ENCODE peak calls at places on chromosomes 13 and 19, in eight cellular contexts. One of them, this sample, is unnamed.

GRCh38 chr19:45767410-45767880 is 1.6 kb downstream of the SIX5 start:
- DNase-seq in tibial nerve: peak; percentile 81
- DNase-seq in MM.1S: no peak
- DNase-seq in substantia nigra: no peak
- DNase-seq in suprapubic skin: peak; percentile 93
- DNase-seq in left ventricle myocardium inferior: peak; percentile 81
- DNase-seq in brain microvascular endothelial cell: peak; percentile 79
- DNase-seq in cardiac muscle cell: peak; percentile 95
- DNase-seq in this sample: no peak

GRCh38 chr13:39263531-39263930 is 225.3 kb downstream of the NHLRC3 start:
- DNase-seq in cardiac muscle cell: no peak
- DNase-seq in substantia nigra: no peak
- DNase-seq in left ventricle myocardium inferior: no peak
- DNase-seq in suprapubic skin: no peak
- DNase-seq in brain microvascular endothelial cell: no peak
- DNase-seq in MM.1S: no peak
- DNase-seq in tibial nerve: no peak
- DNase-seq in this sample: no peak

GRCh38 chr13:74487091-74487722 is 353.0 kb upstream of the KLF12 start:
- DNase-seq in brain microvascular endothelial cell: no peak
- DNase-seq in MM.1S: no peak
- DNase-seq in suprapubic skin: no peak
- DNase-seq in substantia nigra: no peak
- DNase-seq in tibial nerve: no peak
- DNase-seq in left ventricle myocardium inferior: no peak
- DNase-seq in cardiac muscle cell: no peak
- DNase-seq in this sample: no peak

GRCh38 chr19:3632739-3633558 is 6.4 kb upstream of the CACTIN start:
- DNase-seq in left ventricle myocardium inferior: no peak
- DNase-seq in brain microvascular endothelial cell: no peak
- DNase-seq in MM.1S: no peak
- DNase-seq in tibial nerve: no peak
- DNase-seq in suprapubic skin: no peak
- DNase-seq in cardiac muscle cell: no peak
- DNase-seq in substantia nigra: no peak
- DNase-seq in this sample: no peak

GRCh38 chr19:49658139-49658517 is 7.5 kb downstream of the IRF3 start:
- DNase-seq in tibial nerve: no peak
- DNase-seq in brain microvascular endothelial cell: no peak
- DNase-seq in suprapubic skin: no peak
- DNase-seq in left ventricle myocardium inferior: no peak
- DNase-seq in MM.1S: no peak
- DNase-seq in cardiac muscle cell: no peak
- DNase-seq in substantia nigra: no peak
- DNase-seq in this sample: no peak

GRCh38 chr13:113120300-113121182 is 2.1 kb upstream of the F10 start:
- DNase-seq in MM.1S: no peak
- DNase-seq in cardiac muscle cell: no peak
- DNase-seq in left ventricle myocardium inferior: no peak
- DNase-seq in substantia nigra: no peak
- DNase-seq in tibial nerve: no peak
- DNase-seq in suprapubic skin: peak; percentile 63
- DNase-seq in brain microvascular endothelial cell: no peak
- DNase-seq in this sample: no peak

GRCh38 chr13:111166882-111167281 is 51.8 kb downstream of the ARHGEF7 start:
- DNase-seq in cardiac muscle cell: no peak
- DNase-seq in substantia nigra: no peak
- DNase-seq in brain microvascular endothelial cell: no peak
- DNase-seq in suprapubic skin: no peak
- DNase-seq in tibial nerve: no peak
- DNase-seq in left ventricle myocardium inferior: no peak
- DNase-seq in MM.1S: no peak
- DNase-seq in this sample: no peak

GRCh38 chr19:480016-480855 is 16.1 kb upstream of the MADCAM1 start:
- DNase-seq in MM.1S: no peak
- DNase-seq in cardiac muscle cell: peak; percentile 84
- DNase-seq in tibial nerve: peak; percentile 62
- DNase-seq in suprapubic skin: no peak
- DNase-seq in left ventricle myocardium inferior: peak; percentile 88
- DNase-seq in substantia nigra: peak; percentile 64
- DNase-seq in brain microvascular endothelial cell: peak; percentile 58
- DNase-seq in this sample: no peak

GRCh38 chr13:52085416-52085815 is 43.5 kb downstream of the NEK5 start:
- DNase-seq in cardiac muscle cell: no peak
- DNase-seq in suprapubic skin: no peak
- DNase-seq in tibial nerve: no peak
- DNase-seq in brain microvascular endothelial cell: peak; percentile 39
- DNase-seq in MM.1S: no peak
- DNase-seq in left ventricle myocardium inferior: no peak
- DNase-seq in substantia nigra: no peak
- DNase-seq in this sample: no peak

GRCh38 chr19:43430976-43431375 is 16.3 kb downstream of the TEX101 start:
- DNase-seq in left ventricle myocardium inferior: no peak
- DNase-seq in tibial nerve: no peak
- DNase-seq in cardiac muscle cell: no peak
- DNase-seq in suprapubic skin: no peak
- DNase-seq in substantia nigra: no peak
- DNase-seq in MM.1S: no peak
- DNase-seq in brain microvascular endothelial cell: no peak
- DNase-seq in this sample: no peak

DNA sequence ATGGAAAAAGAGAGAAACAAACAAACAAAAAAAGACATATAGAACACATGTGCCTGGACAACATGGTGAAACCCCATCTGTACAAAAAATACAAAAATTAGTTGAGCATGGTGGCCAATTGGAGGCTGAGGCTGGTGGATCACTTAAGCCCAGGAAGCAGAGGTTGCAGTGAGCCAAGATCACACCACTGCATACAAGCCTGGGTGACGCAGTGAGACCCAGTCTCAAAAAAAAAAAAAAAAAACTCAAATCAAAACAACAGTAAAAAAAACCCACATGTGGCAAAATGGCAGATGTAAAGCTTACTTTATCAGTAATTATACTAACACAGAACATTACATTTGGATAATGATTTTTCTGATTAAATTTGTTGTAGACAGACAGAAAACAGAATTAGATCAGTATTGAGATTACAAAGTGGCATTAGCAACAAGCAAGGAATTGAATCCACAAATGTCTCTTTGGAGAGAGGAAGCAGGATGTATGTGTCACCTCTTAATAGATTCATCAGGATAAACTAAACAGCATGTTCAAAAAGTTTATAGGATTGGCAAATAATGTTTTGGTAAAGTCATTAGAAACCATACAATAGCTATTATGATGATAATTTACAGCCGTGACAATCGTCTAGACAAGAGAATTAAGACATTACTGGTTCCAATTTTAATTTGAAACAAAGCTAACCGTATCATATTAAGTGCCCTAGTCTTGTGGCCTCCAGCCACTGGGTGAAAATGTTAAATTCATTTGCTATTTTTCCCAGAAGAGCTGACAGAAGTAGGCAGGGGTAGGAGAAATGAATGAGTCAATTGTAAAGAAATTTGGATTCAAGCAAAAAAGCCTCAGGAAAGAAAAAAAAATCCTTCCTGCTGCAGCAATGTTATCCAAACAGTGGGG is 206.0 kb downstream of the FGF14 start:
- DNase-seq in left ventricle myocardium inferior: no peak
- DNase-seq in suprapubic skin: no peak
- DNase-seq in brain microvascular endothelial cell: no peak
- DNase-seq in substantia nigra: no peak
- DNase-seq in tibial nerve: no peak
- DNase-seq in cardiac muscle cell: no peak
- DNase-seq in MM.1S: no peak
- DNase-seq in this sample: no peak
- H3K27ac ChIP-seq in left ventricle myocardium inferior: no peak overlapping the region
- H3K27ac ChIP-seq in suprapubic skin: no peak overlapping the region
- H3K27ac ChIP-seq in brain microvascular endothelial cell: no peak overlapping the region
- H3K27ac ChIP-seq in substantia nigra: no peak overlapping the region
- H3K27ac ChIP-seq in tibial nerve: no peak overlapping the region
- H3K27ac ChIP-seq in cardiac muscle cell: no peak overlapping the region
- H3K27ac ChIP-seq in MM.1S: no peak overlapping the region
- H3K27ac ChIP-seq in this sample: no peak overlapping the region

GRCh38 chr19:5948697-5949564 is 29.0 kb downstream of the RANBP3 start:
- DNase-seq in cardiac muscle cell: no peak
- DNase-seq in left ventricle myocardium inferior: no peak
- DNase-seq in substantia nigra: no peak
- DNase-seq in MM.1S: no peak
- DNase-seq in suprapubic skin: no peak
- DNase-seq in tibial nerve: no peak
- DNase-seq in brain microvascular endothelial cell: no peak
- DNase-seq in this sample: no peak

GRCh38 chr19:5947435-5947834 is 30.5 kb downstream of the RANBP3 start:
- DNase-seq in cardiac muscle cell: no peak
- DNase-seq in MM.1S: no peak
- DNase-seq in suprapubic skin: no peak
- DNase-seq in tibial nerve: peak; percentile 44
- DNase-seq in left ventricle myocardium inferior: peak; percentile 68
- DNase-seq in brain microvascular endothelial cell: peak; percentile 57
- DNase-seq in substantia nigra: peak; percentile 59
- DNase-seq in this sample: no peak

GRCh38 chr19:5950744-5951143 is 27.2 kb downstream of the RANBP3 start:
- DNase-seq in cardiac muscle cell: no peak
- DNase-seq in brain microvascular endothelial cell: no peak
- DNase-seq in tibial nerve: no peak
- DNase-seq in MM.1S: no peak
- DNase-seq in left ventricle myocardium inferior: no peak
- DNase-seq in substantia nigra: no peak
- DNase-seq in suprapubic skin: no peak
- DNase-seq in this sample: peak; percentile 34

GRCh38 chr19:5951338-5951861 is 26.5 kb downstream of the RANBP3 start:
- DNase-seq in cardiac muscle cell: no peak
- DNase-seq in MM.1S: no peak
- DNase-seq in substantia nigra: peak; percentile 36
- DNase-seq in suprapubic skin: no peak
- DNase-seq in tibial nerve: no peak
- DNase-seq in left ventricle myocardium inferior: no peak
- DNase-seq in brain microvascular endothelial cell: no peak
- DNase-seq in this sample: peak; percentile 81

DNA sequence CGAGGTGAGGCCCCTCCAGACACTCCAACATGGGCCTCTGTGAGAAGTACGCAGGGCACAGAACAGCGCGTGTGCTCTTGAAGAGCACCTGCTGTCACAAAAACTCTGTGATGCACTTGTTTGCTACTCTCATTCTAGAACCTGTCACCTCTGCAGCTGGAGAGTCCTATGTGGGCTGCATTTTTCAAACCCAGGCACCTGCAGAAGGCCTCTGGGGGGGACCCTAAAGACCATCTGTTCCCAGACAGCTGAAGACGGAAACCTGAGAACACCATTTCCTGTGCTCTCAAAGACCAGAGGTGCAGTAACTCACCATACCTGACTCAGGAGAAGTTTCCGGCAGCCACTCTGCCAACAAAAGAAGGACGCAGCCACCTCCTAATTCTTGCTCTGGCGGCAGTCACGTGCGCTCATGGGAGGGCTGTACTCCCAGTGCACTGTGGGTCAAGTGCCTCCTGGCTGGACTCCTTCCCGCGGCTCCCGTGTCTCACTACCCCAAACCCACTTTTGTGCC is 28.1 kb downstream of the RANBP3 start:
- DNase-seq in left ventricle myocardium inferior: peak; percentile 65
- DNase-seq in brain microvascular endothelial cell: no peak
- DNase-seq in substantia nigra: peak; percentile 7
- DNase-seq in tibial nerve: no peak
- DNase-seq in suprapubic skin: no peak
- DNase-seq in MM.1S: peak; percentile 92
- DNase-seq in cardiac muscle cell: no peak
- DNase-seq in this sample: peak; percentile 95
- H3K27ac ChIP-seq in left ventricle myocardium inferior: peak overlapping the region; percentile 84
- H3K27ac ChIP-seq in brain microvascular endothelial cell: no peak overlapping the region
- H3K27ac ChIP-seq in substantia nigra: no peak overlapping the region
- H3K27ac ChIP-seq in tibial nerve: peak overlapping the region; percentile 92
- H3K27ac ChIP-seq in suprapubic skin: no peak overlapping the region
- H3K27ac ChIP-seq in MM.1S: peak overlapping the region; percentile 87
- H3K27ac ChIP-seq in cardiac muscle cell: no peak overlapping the region
- H3K27ac ChIP-seq in this sample: peak overlapping the region; percentile 96

DNA sequence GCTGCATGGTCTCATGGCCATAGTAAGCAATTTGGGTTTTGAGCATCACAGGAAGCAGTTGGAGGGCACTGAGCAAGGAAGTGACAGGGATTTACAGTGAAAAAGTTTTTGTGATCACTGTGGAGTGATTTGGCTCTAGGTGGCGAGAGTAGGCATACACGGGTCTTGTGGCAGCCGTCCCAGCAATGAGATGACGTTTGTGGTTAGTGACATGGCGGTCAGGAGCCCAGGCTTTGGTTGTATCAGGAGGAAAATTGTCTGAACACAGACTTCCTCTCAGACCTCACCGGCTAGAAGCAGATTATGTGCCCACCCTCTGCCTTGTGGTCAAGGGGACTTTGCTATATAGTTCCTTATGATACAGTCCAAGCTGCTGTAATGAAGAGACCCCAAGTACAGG is 3.3 kb downstream of the ZNF444 start:
- DNase-seq in cardiac muscle cell: no peak
- DNase-seq in left ventricle myocardium inferior: no peak
- DNase-seq in suprapubic skin: no peak
- DNase-seq in substantia nigra: no peak
- DNase-seq in MM.1S: no peak
- DNase-seq in tibial nerve: no peak
- DNase-seq in brain microvascular endothelial cell: no peak
- DNase-seq in this sample: no peak
- H3K27ac ChIP-seq in cardiac muscle cell: peak overlapping the region; percentile 58
- H3K27ac ChIP-seq in left ventricle myocardium inferior: peak overlapping the region; percentile 16
- H3K27ac ChIP-seq in suprapubic skin: no peak overlapping the region
- H3K27ac ChIP-seq in substantia nigra: no peak overlapping the region
- H3K27ac ChIP-seq in MM.1S: no peak overlapping the region
- H3K27ac ChIP-seq in tibial nerve: no peak overlapping the region
- H3K27ac ChIP-seq in brain microvascular endothelial cell: no peak overlapping the region
- H3K27ac ChIP-seq in this sample: no peak overlapping the region

GRCh38 chr19:9140159-9140874 is at the start of gene ZNF317:
- DNase-seq in cardiac muscle cell: peak; percentile 95
- DNase-seq in suprapubic skin: peak; percentile 95
- DNase-seq in left ventricle myocardium inferior: peak; percentile 90
- DNase-seq in brain microvascular endothelial cell: peak; percentile 93
- DNase-seq in tibial nerve: peak; percentile 89
- DNase-seq in MM.1S: peak; percentile 95
- DNase-seq in substantia nigra: peak; percentile 87
- DNase-seq in this sample: peak; percentile 96

GRCh38 chr19:9144920-9145319 is 4.7 kb downstream of the ZNF317 start:
- DNase-seq in left ventricle myocardium inferior: no peak
- DNase-seq in suprapubic skin: no peak
- DNase-seq in MM.1S: no peak
- DNase-seq in tibial nerve: no peak
- DNase-seq in substantia nigra: no peak
- DNase-seq in cardiac muscle cell: no peak
- DNase-seq in brain microvascular endothelial cell: no peak
- DNase-seq in this sample: peak; percentile 36

DNA sequence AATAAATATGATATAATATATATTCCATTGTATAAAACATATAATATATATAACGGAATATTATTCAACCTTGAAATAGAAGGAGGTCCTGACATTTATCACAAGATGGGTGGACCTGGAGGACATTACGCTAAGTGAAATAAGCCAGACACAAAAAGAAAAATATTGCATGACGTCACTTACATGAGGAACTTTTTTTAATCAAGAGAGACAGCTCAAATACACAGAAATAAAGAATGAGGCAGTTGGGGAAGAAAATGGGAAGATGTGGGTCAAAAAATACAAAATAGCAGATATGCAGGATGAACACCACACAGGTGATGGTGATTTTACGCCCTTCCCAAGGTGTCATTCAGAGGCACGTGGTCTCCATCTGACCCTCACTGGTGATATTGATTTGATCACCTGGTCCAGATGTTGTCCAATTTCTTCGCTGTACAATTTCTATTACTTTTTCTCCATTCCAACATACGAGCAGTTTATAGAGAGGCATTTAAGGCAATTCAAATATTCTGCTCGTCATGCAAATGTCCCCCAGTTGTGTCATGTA is 513 bp upstream of the ZNF317 start:
- DNase-seq in cardiac muscle cell: no peak
- DNase-seq in brain microvascular endothelial cell: no peak
- DNase-seq in substantia nigra: no peak
- DNase-seq in tibial nerve: no peak
- DNase-seq in left ventricle myocardium inferior: no peak
- DNase-seq in MM.1S: no peak
- DNase-seq in suprapubic skin: no peak
- DNase-seq in this sample: peak; percentile 5
- H3K27ac ChIP-seq in cardiac muscle cell: no peak overlapping the region
- H3K27ac ChIP-seq in brain microvascular endothelial cell: peak overlapping the region; percentile 95
- H3K27ac ChIP-seq in substantia nigra: peak overlapping the region; percentile 86
- H3K27ac ChIP-seq in tibial nerve: peak overlapping the region; percentile 92
- H3K27ac ChIP-seq in left ventricle myocardium inferior: peak overlapping the region; percentile 89
- H3K27ac ChIP-seq in MM.1S: no peak overlapping the region
- H3K27ac ChIP-seq in suprapubic skin: no peak overlapping the region
- H3K27ac ChIP-seq in this sample: no peak overlapping the region